ENCODE peak calls at places on chromosome 4, in ten cellular contexts. One of them, this sample, is unnamed. For H3K27me3 and H3K36me3, the result is how much of the 10 kb centered on the place peaks cover.

GRCh38 chr4:139912423-139912822 is 241.6 kb downstream of the MAML3 start:
- DNase-seq in PC-9: no peak
- DNase-seq in tibial artery: no peak
- DNase-seq in BE2C: no peak
- DNase-seq in uterus: no peak
- DNase-seq in ovary: no peak
- DNase-seq in lower lobe of right lung: no peak
- DNase-seq in aorta: no peak
- DNase-seq in esophagus muscularis mucosa: no peak
- DNase-seq in RWPE2: no peak
- DNase-seq in this sample: no peak

GRCh38 chr4:101200561-101200960 is 146.8 kb downstream of the PPP3CA start:
- DNase-seq in BE2C: no peak
- DNase-seq in tibial artery: no peak
- DNase-seq in lower lobe of right lung: no peak
- DNase-seq in PC-9: no peak
- DNase-seq in RWPE2: no peak
- DNase-seq in uterus: no peak
- DNase-seq in aorta: no peak
- DNase-seq in ovary: no peak
- DNase-seq in esophagus muscularis mucosa: no peak
- DNase-seq in this sample: peak

GRCh38 chr4:184413227-184414064 is 60.9 kb downstream of the IRF2 start:
- DNase-seq in tibial artery: no peak
- DNase-seq in uterus: no peak
- DNase-seq in aorta: no peak
- DNase-seq in PC-9: no peak
- DNase-seq in esophagus muscularis mucosa: no peak
- DNase-seq in lower lobe of right lung: no peak
- DNase-seq in BE2C: no peak
- DNase-seq in RWPE2: no peak
- DNase-seq in ovary: no peak
- DNase-seq in this sample: peak

GRCh38 chr4:156711196-156711590 is 260.4 kb downstream of the PDGFC start:
- DNase-seq in tibial artery: no peak
- DNase-seq in BE2C: no peak
- DNase-seq in esophagus muscularis mucosa: no peak
- DNase-seq in aorta: no peak
- DNase-seq in RWPE2: no peak
- DNase-seq in PC-9: no peak
- DNase-seq in lower lobe of right lung: no peak
- DNase-seq in uterus: no peak
- DNase-seq in ovary: no peak
- DNase-seq in this sample: no peak

GRCh38 chr4:13169731-13170130 is 314.4 kb downstream of the RAB28 start:
- DNase-seq in tibial artery: no peak
- DNase-seq in ovary: no peak
- DNase-seq in BE2C: no peak
- DNase-seq in PC-9: no peak
- DNase-seq in uterus: no peak
- DNase-seq in esophagus muscularis mucosa: no peak
- DNase-seq in aorta: no peak
- DNase-seq in lower lobe of right lung: no peak
- DNase-seq in RWPE2: no peak
- DNase-seq in this sample: no peak

GRCh38 chr4:4860381-4860802 is 927 bp downstream of the MSX1 start:
- DNase-seq in PC-9: no peak
- DNase-seq in lower lobe of right lung: no peak
- DNase-seq in BE2C: no peak
- DNase-seq in RWPE2: peak
- DNase-seq in aorta: no peak
- DNase-seq in tibial artery: no peak
- DNase-seq in ovary: no peak
- DNase-seq in esophagus muscularis mucosa: no peak
- DNase-seq in uterus: no peak
- DNase-seq in this sample: no peak

GRCh38 chr4:145939856-145940255 is 1.2 kb upstream of the ZNF827 start:
- DNase-seq in aorta: no peak
- DNase-seq in uterus: no peak
- DNase-seq in PC-9: no peak
- DNase-seq in esophagus muscularis mucosa: no peak
- DNase-seq in lower lobe of right lung: no peak
- DNase-seq in BE2C: no peak
- DNase-seq in tibial artery: no peak
- DNase-seq in ovary: no peak
- DNase-seq in RWPE2: no peak
- DNase-seq in this sample: no peak

GRCh38 chr4:184688447-184688846 is 38.9 kb downstream of the PRIMPOL start:
- DNase-seq in PC-9: peak
- DNase-seq in lower lobe of right lung: no peak
- DNase-seq in esophagus muscularis mucosa: no peak
- DNase-seq in aorta: no peak
- DNase-seq in ovary: no peak
- DNase-seq in RWPE2: peak
- DNase-seq in BE2C: no peak
- DNase-seq in tibial artery: no peak
- DNase-seq in uterus: no peak
- DNase-seq in this sample: no peak

GRCh38 chr4:11729548-11729947 is 300.9 kb upstream of the HS3ST1 start:
- DNase-seq in tibial artery: no peak
- DNase-seq in lower lobe of right lung: no peak
- DNase-seq in esophagus muscularis mucosa: no peak
- DNase-seq in ovary: no peak
- DNase-seq in BE2C: no peak
- DNase-seq in PC-9: no peak
- DNase-seq in uterus: no peak
- DNase-seq in aorta: no peak
- DNase-seq in RWPE2: no peak
- DNase-seq in this sample: peak

GRCh38 chr4:186032259-186032658 is 36.7 kb upstream of the TLR3 start:
- DNase-seq in lower lobe of right lung: no peak
- DNase-seq in BE2C: no peak
- DNase-seq in RWPE2: no peak
- DNase-seq in esophagus muscularis mucosa: no peak
- DNase-seq in PC-9: no peak
- DNase-seq in tibial artery: no peak
- DNase-seq in aorta: no peak
- DNase-seq in uterus: no peak
- DNase-seq in ovary: no peak
- DNase-seq in this sample: no peak

GRCh38 chr4:140688711-140689598 is 67.2 kb downstream of the TBC1D9 start:
- DNase-seq in ovary: no peak
- DNase-seq in esophagus muscularis mucosa: peak
- DNase-seq in PC-9: no peak
- DNase-seq in uterus: no peak
- DNase-seq in lower lobe of right lung: no peak
- DNase-seq in tibial artery: no peak
- DNase-seq in RWPE2: no peak
- DNase-seq in aorta: no peak
- DNase-seq in BE2C: peak
- DNase-seq in this sample: no peak

GRCh38 chr4:124997907-124998306 is 285.4 kb upstream of the ANKRD50 start:
- DNase-seq in ovary: no peak
- DNase-seq in aorta: no peak
- DNase-seq in RWPE2: no peak
- DNase-seq in esophagus muscularis mucosa: no peak
- DNase-seq in tibial artery: no peak
- DNase-seq in uterus: no peak
- DNase-seq in PC-9: no peak
- DNase-seq in BE2C: no peak
- DNase-seq in lower lobe of right lung: no peak
- DNase-seq in this sample: no peak

GRCh38 chr4:161522031-161522430 is 641.8 kb downstream of the FSTL5 start:
- DNase-seq in BE2C: no peak
- DNase-seq in PC-9: no peak
- DNase-seq in lower lobe of right lung: no peak
- DNase-seq in uterus: no peak
- DNase-seq in ovary: no peak
- DNase-seq in aorta: no peak
- DNase-seq in esophagus muscularis mucosa: no peak
- DNase-seq in tibial artery: no peak
- DNase-seq in RWPE2: no peak
- DNase-seq in this sample: peak

GRCh38 chr4:42070463-42070862 is 80.1 kb downstream of the SLC30A9 start:
- DNase-seq in tibial artery: no peak
- DNase-seq in RWPE2: no peak
- DNase-seq in aorta: no peak
- DNase-seq in uterus: no peak
- DNase-seq in BE2C: no peak
- DNase-seq in ovary: no peak
- DNase-seq in esophagus muscularis mucosa: no peak
- DNase-seq in lower lobe of right lung: no peak
- DNase-seq in PC-9: no peak
- DNase-seq in this sample: no peak

GRCh38 chr4:632926-633325 is 7.6 kb downstream of the PDE6B start:
- DNase-seq in PC-9: no peak
- DNase-seq in tibial artery: no peak
- DNase-seq in BE2C: no peak
- DNase-seq in aorta: peak
- DNase-seq in lower lobe of right lung: no peak
- DNase-seq in ovary: no peak
- DNase-seq in uterus: no peak
- DNase-seq in RWPE2: no peak
- DNase-seq in esophagus muscularis mucosa: no peak
- DNase-seq in this sample: no peak
- H3K27me3 ChIP-seq in PC-9: half or more
- H3K27me3 ChIP-seq in tibial artery: under half
- H3K27me3 ChIP-seq in BE2C: under half
- H3K27me3 ChIP-seq in aorta: under half
- H3K27me3 ChIP-seq in lower lobe of right lung: under half
- H3K27me3 ChIP-seq in ovary: under half
- H3K27me3 ChIP-seq in uterus: under half
- H3K27me3 ChIP-seq in RWPE2: under half
- H3K27me3 ChIP-seq in esophagus muscularis mucosa: under half
- H3K27me3 ChIP-seq in this sample: under half

DNA sequence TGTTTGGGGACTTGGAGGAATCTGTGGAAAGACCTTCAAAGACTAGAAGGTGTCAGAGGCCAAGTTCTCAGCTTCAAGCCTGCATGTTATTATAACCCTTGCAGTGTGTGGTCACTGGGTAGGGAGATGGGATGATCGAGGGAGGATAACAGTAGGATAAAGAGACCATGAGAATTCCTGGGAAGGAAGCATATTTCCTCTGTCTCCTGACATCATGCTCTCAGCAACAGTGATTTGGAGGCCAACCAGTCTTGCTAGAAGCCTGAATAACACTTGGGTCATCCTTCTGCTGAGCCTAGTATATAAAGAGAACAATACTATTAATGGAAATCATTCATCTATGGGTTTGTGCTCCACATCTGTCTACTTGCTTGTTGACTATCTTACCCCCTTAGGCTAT is 40.9 kb upstream of the ANXA3 start:
- DNase-seq in PC-9: no peak
- DNase-seq in esophagus muscularis mucosa: no peak
- DNase-seq in BE2C: no peak
- DNase-seq in ovary: no peak
- DNase-seq in aorta: no peak
- DNase-seq in tibial artery: no peak
- DNase-seq in RWPE2: no peak
- DNase-seq in lower lobe of right lung: no peak
- DNase-seq in uterus: no peak
- DNase-seq in this sample: no peak
- H3K36me3 ChIP-seq in PC-9: under half
- H3K36me3 ChIP-seq in esophagus muscularis mucosa: under half
- H3K36me3 ChIP-seq in BE2C: under half
- H3K36me3 ChIP-seq in ovary: under half
- H3K36me3 ChIP-seq in aorta: under half
- H3K36me3 ChIP-seq in tibial artery: under half
- H3K36me3 ChIP-seq in RWPE2: under half
- H3K36me3 ChIP-seq in lower lobe of right lung: under half
- H3K36me3 ChIP-seq in uterus: under half
- H3K36me3 ChIP-seq in this sample: under half

GRCh38 chr4:110619401-110620247 is 3.3 kb downstream of the PITX2 start:
- DNase-seq in PC-9: no peak
- DNase-seq in uterus: no peak
- DNase-seq in ovary: no peak
- DNase-seq in tibial artery: no peak
- DNase-seq in esophagus muscularis mucosa: no peak
- DNase-seq in BE2C: no peak
- DNase-seq in lower lobe of right lung: no peak
- DNase-seq in RWPE2: no peak
- DNase-seq in aorta: peak
- DNase-seq in this sample: peak

GRCh38 chr4:110619001-110619350 is 3.9 kb downstream of the PITX2 start:
- DNase-seq in tibial artery: no peak
- DNase-seq in lower lobe of right lung: no peak
- DNase-seq in PC-9: no peak
- DNase-seq in aorta: no peak
- DNase-seq in esophagus muscularis mucosa: peak
- DNase-seq in RWPE2: no peak
- DNase-seq in BE2C: no peak
- DNase-seq in uterus: no peak
- DNase-seq in ovary: no peak
- DNase-seq in this sample: peak

GRCh38 chr4:110616162-110617062 is 6.5 kb downstream of the PITX2 start:
- DNase-seq in ovary: no peak
- DNase-seq in lower lobe of right lung: no peak
- DNase-seq in aorta: no peak
- DNase-seq in esophagus muscularis mucosa: no peak
- DNase-seq in uterus: no peak
- DNase-seq in tibial artery: no peak
- DNase-seq in BE2C: no peak
- DNase-seq in PC-9: no peak
- DNase-seq in RWPE2: no peak
- DNase-seq in this sample: peak

GRCh38 chr4:110617095-110617494 is 5.8 kb downstream of the PITX2 start:
- DNase-seq in ovary: no peak
- DNase-seq in RWPE2: no peak
- DNase-seq in aorta: no peak
- DNase-seq in BE2C: no peak
- DNase-seq in tibial artery: no peak
- DNase-seq in PC-9: no peak
- DNase-seq in uterus: no peak
- DNase-seq in esophagus muscularis mucosa: no peak
- DNase-seq in lower lobe of right lung: no peak
- DNase-seq in this sample: no peak

GRCh38 chr4:110618091-110619000 is 4.5 kb downstream of the PITX2 start:
- DNase-seq in uterus: no peak
- DNase-seq in aorta: peak
- DNase-seq in ovary: no peak
- DNase-seq in BE2C: no peak
- DNase-seq in lower lobe of right lung: no peak
- DNase-seq in PC-9: no peak
- DNase-seq in RWPE2: peak
- DNase-seq in tibial artery: no peak
- DNase-seq in esophagus muscularis mucosa: no peak
- DNase-seq in this sample: peak
- H3K27me3 ChIP-seq in uterus: half or more
- H3K27me3 ChIP-seq in aorta: under half
- H3K27me3 ChIP-seq in ovary: under half
- H3K27me3 ChIP-seq in BE2C: half or more
- H3K27me3 ChIP-seq in lower lobe of right lung: half or more
- H3K27me3 ChIP-seq in PC-9: under half
- H3K27me3 ChIP-seq in RWPE2: half or more
- H3K27me3 ChIP-seq in tibial artery: under half
- H3K27me3 ChIP-seq in esophagus muscularis mucosa: under half
- H3K27me3 ChIP-seq in this sample: under half

DNA sequence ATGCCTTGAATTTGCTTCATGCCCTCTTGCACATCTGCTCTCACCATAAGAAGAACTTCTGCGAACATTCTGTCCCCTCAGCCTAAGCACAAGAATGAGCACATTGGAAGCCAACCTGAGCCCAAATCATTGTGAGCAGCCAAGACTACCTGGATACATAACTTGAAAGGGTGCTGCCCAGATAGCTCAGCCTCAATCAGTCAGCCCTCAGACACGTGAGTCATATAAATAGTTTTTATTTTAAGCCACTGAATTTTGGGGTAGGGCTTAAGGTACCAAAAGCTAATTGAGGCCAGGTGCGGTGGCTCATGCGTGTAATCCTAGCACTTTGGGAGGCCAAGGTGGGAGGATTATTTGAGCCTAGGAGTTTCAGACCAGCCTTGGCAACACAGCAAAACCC is 27.5 kb upstream of the BBS12 start:
- DNase-seq in esophagus muscularis mucosa: no peak
- DNase-seq in RWPE2: no peak
- DNase-seq in uterus: no peak
- DNase-seq in tibial artery: no peak
- DNase-seq in PC-9: no peak
- DNase-seq in aorta: no peak
- DNase-seq in lower lobe of right lung: no peak
- DNase-seq in ovary: no peak
- DNase-seq in BE2C: no peak
- DNase-seq in this sample: no peak
- H3K36me3 ChIP-seq in esophagus muscularis mucosa: under half
- H3K36me3 ChIP-seq in RWPE2: under half
- H3K36me3 ChIP-seq in uterus: under half
- H3K36me3 ChIP-seq in tibial artery: under half
- H3K36me3 ChIP-seq in PC-9: under half
- H3K36me3 ChIP-seq in aorta: under half
- H3K36me3 ChIP-seq in lower lobe of right lung: under half
- H3K36me3 ChIP-seq in ovary: under half
- H3K36me3 ChIP-seq in BE2C: under half
- H3K36me3 ChIP-seq in this sample: under half

This sample was measured in small intestine.